ENCODE peak calls at places on chromosomes 16 and 17, in five cellular contexts. P is stomach; M is CD8-positive, alpha-beta T cell; J is tibial artery; L is neural crest cell. A is an unnamed sample.

GRCh38 chr17:81829858-81830257 is 3.2 kb downstream of the MCRIP1 start:
- DNase-seq in P (no peak), M (no peak), J (no peak), L (no peak), A (no peak)

GRCh38 chr17:78748730-78749317 is 33.2 kb downstream of the CYTH1 start:
- DNase-seq in P (peak), M (peak), J (peak), L (no peak), A (no peak)

GRCh38 chr17:28038802-28039600 is 3.5 kb upstream of the NLK start:
- DNase-seq in P (no peak), M (no peak), J (no peak), L (no peak), A (no peak)

GRCh38 chr17:14737984-14738651 is 437.2 kb downstream of the HS3ST3B1 start:
- DNase-seq in P (peak), M (no peak), J (peak), L (peak), A (no peak)

GRCh38 chr17:79907217-79907715 is 68.0 kb upstream of the CBX4 start:
- DNase-seq in P (no peak), M (no peak), J (no peak), L (no peak), A (no peak)

GRCh38 chr16:27538508-27538907 is 11.2 kb downstream of the GTF3C1 start:
- DNase-seq in P (no peak), M (no peak), J (no peak), L (no peak), A (no peak)

GRCh38 chr17:72603346-72604242 is 482.8 kb downstream of the SOX9 start:
- DNase-seq in P (no peak), M (no peak), J (no peak), L (no peak), A (no peak)

GRCh38 chr17:78669975-78670518 is 92.9 kb upstream of the DNAH17 start:
- DNase-seq in P (no peak), M (no peak), J (no peak), L (no peak), A (no peak)

GRCh38 chr17:73432624-73433190 is 120.9 kb upstream of the CDC42EP4 start:
- DNase-seq in P (no peak), M (no peak), J (no peak), L (no peak), A (no peak)

GRCh38 chr17:72182256-72182890 is 61.6 kb downstream of the SOX9 start:
- DNase-seq in P (peak), M (no peak), J (no peak), L (no peak), A (no peak)

GRCh38 chr17:4342535-4342934 is 23.9 kb downstream of the UBE2G1 start:
- DNase-seq in P (no peak), M (no peak), J (no peak), L (no peak), A (no peak)

GRCh38 chr16:83318390-83318789 is 489.4 kb upstream of the HSBP1 start:
- DNase-seq in P (no peak), M (no peak), J (no peak), L (no peak), A (no peak)

GRCh38 chr17:83147285-83147684 is 67.9 kb downstream of the METRNL start:
- DNase-seq in P (no peak), M (no peak), J (no peak), L (no peak), A (no peak)

GRCh38 chr17:81715872-81716673 is 4.0 kb downstream of the SLC25A10 start:
- DNase-seq in P (no peak), M (no peak), J (no peak), L (no peak), A (no peak)

GRCh38 chr16:86824751-86825310 is 246.5 kb downstream of the FOXL1 start:
- DNase-seq in P (no peak), M (no peak), J (peak), L (no peak), A (no peak)

GRCh38 chr17:50464121-50464520 is 4.6 kb downstream of the CHAD start:
- DNase-seq in P (no peak), M (no peak), J (no peak), L (no peak), A (no peak)

GRCh38 chr16:1280783-1281182 is 24.9 kb downstream of the TPSD1 start:
- DNase-seq in P (no peak), M (no peak), J (no peak), L (no peak), A (no peak)

GRCh38 chr16:72072514-72073342 is 9.7 kb downstream of the HPR start:
- DNase-seq in P (no peak), M (no peak), J (no peak), L (no peak), A (no peak)

GRCh38 chr17:74778960-74779359 is 2.8 kb upstream of the NAT9 start:
- DNase-seq in P (no peak), M (no peak), J (no peak), L (no peak), A (no peak)

GRCh38 chr16:85856054-85856453 is 42.9 kb upstream of the IRF8 start:
- DNase-seq in P (no peak), M (no peak), J (peak), L (no peak), A (no peak)

GRCh38 chr16:11480634-11481033 is 106.1 kb downstream of the LITAF start:
- DNase-seq in P (no peak), M (no peak), J (no peak), L (no peak), A (no peak)

GRCh38 chr17:69082696-69083095 is 22.0 kb upstream of the ABCA9 start:
- DNase-seq in P (no peak), M (no peak), J (no peak), L (no peak), A (no peak)

GRCh38 chr17:69090365-69090764 is 29.6 kb upstream of the ABCA9 start:
- DNase-seq in P (no peak), M (no peak), J (no peak), L (no peak), A (no peak)

GRCh38 chr17:69088643-69089200 is 28.0 kb upstream of the ABCA9 start:
- DNase-seq in P (no peak), M (no peak), J (no peak), L (no peak), A (no peak)

GRCh38 chr17:69084911-69085310 is 24.2 kb upstream of the ABCA9 start:
- DNase-seq in P (no peak), M (no peak), J (no peak), L (no peak), A (no peak)
- TF ChIP-seq CTCF in P (no peak), M (peak), J (no peak), L (peak), A (no peak)

DNA sequence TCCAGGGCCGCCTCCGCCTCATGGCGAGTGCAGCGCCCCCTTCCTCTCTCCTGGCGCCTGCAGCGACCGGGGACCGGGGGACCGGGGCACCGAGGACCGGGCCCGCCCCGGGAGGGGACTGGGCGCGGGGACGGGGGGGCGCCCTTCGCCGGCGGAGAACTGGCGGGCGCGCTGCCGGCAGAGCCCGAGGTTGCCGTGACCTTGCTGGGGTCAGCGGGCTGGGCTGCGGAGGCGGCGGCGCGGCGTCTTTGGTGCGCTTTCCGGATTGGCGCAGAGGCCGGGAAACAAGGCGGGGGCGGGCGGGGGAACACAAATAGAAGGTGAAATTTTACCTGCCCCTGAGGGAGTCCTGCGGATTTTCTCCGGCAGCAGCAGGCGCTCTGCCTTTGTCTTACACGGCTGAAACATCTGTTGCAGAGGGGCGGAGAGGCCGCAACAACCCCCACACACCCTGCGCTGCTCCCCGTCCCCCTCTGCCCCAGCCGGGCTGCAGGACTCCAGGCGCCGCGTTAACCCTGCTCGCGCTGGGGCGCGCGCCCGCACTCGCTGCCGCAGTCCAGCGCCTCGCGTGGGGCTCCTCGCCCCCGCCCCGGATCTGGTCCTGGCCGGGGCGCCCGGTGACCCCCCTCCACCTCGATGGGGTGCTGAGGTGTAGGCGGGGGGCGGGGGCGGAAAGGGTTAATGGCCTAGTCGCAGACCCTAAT is 53.5 kb downstream of the SREBF1 start:
- DNase-seq in P (peak), M (peak), J (peak), L (peak), A (no peak)
- TF ChIP-seq CTCF in P (no peak), M (peak), J (no peak), L (peak), A (no peak)

GRCh38 chr17:8630227-8630801 is at the start of gene MYH10:
- DNase-seq in P (no peak), M (no peak), J (no peak), L (peak), A (no peak)
- TF ChIP-seq CTCF in P (no peak), M (no peak), J (peak), L (peak), A (no peak)

DNA sequence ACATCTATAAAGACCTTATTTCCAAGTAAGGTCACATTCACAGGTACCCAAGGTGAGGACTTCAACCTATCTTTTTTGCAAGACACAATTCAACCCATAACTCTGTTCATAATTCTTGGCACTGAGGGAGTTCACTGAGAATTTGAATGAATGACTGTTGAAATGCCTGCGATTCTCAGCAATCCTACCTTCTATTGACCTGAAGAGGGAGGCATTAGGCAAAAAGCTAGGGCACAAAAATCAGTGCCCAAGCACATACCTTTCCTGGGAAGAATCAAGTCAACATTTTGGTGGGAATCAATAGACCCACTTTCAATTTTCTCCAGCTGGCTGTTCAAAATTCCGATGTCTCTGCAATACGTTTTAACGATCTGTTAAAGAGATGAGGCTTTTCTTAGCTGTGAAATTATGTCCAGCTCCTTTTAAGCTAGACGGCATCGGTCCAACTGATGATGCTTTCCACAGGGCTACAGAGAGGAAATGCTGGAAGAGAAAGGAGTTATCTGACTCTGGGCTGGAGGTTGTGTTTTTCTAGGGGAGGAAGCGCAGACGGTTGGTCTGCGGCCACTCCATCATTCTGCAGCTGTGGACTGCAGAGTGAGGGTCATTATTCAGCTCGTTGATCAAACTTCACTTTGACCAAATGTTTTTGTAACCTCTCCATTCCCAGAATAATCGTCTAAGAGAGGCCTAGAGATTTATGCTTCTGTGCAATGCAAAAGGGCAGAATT is 25.1 kb downstream of the BCO1 start:
- DNase-seq in P (no peak), M (no peak), J (no peak), L (no peak), A (no peak)
- TF ChIP-seq CTCF in P (peak), M (no peak), J (no peak), L (no peak), A (no peak)

GRCh38 chr16:48522041-48522440 is 87.9 kb downstream of the N4BP1 start:
- DNase-seq in P (no peak), M (no peak), J (no peak), L (no peak), A (no peak)
- TF ChIP-seq CTCF in P (no peak), M (no peak), J (no peak), L (no peak), A (no peak)

GRCh38 chr17:40301315-40301714 is 7.7 kb upstream of the RARA start:
- DNase-seq in P (peak), M (no peak), J (no peak), L (no peak), A (no peak)
- TF ChIP-seq CTCF in P (peak), M (no peak), J (no peak), L (peak), A (no peak)

A was measured in omental fat pad.